ENCODE peak calls at places on chromosome 7, in four cellular contexts. G, N, B and L are unnamed samples.
A peak's percentile ranks its signal among the peaks of the same experiment; 100 is the strongest.

GRCh38 chr7:125834421-125834820 is 904.8 kb upstream of the POT1 start:
- DNase-seq in G (no peak), N (no peak), B (no peak), L (no peak)

GRCh38 chr7:13476881-13477444 is 512.5 kb downstream of the ETV1 start:
- DNase-seq in G (peak; percentile 3), N (no peak), B (no peak), L (no peak)

GRCh38 chr7:99314504-99314903 is 11.2 kb upstream of the ARPC1A start:
- DNase-seq in G (no peak), N (no peak), B (no peak), L (peak; percentile 33)

GRCh38 chr7:36617408-36617807 is 106.9 kb downstream of the AOAH start:
- DNase-seq in G (no peak), N (no peak), B (no peak), L (no peak)

GRCh38 chr7:21140622-21141021 is 287.3 kb upstream of the SP4 start:
- DNase-seq in G (no peak), N (no peak), B (no peak), L (no peak)

GRCh38 chr7:131010714-131011436 is 276.9 kb upstream of the KLF14 start:
- DNase-seq in G (no peak), N (no peak), B (peak; percentile 65), L (no peak)

GRCh38 chr7:92645531-92646061 is 55.4 kb upstream of the FAM133B start:
- DNase-seq in G (peak; percentile 25), N (peak; percentile 66), B (peak; percentile 59), L (no peak)

GRCh38 chr7:108323305-108323832 is 132.9 kb downstream of the NRCAM start:
- DNase-seq in G (no peak), N (no peak), B (no peak), L (no peak)

GRCh38 chr7:93837245-93837644 is 53.3 kb downstream of the TFPI2 start:
- DNase-seq in G (no peak), N (no peak), B (no peak), L (no peak)

GRCh38 chr7:99004781-99005500 is 126.6 kb downstream of the TRRAP start:
- DNase-seq in G (no peak), N (no peak), B (peak; percentile 58), L (no peak)

GRCh38 chr7:115471891-115472290 is 550.0 kb downstream of the MDFIC start:
- DNase-seq in G (no peak), N (no peak), B (peak; percentile 65), L (no peak)

GRCh38 chr7:152180587-152180986 is 155.1 kb downstream of the GALNT11 start:
- DNase-seq in G (no peak), N (peak; percentile 11), B (no peak), L (no peak)

GRCh38 chr7:7510814-7511213 is 24.9 kb downstream of the COL28A1 start:
- DNase-seq in G (no peak), N (no peak), B (no peak), L (no peak)

GRCh38 chr7:98754041-98754479 is 115.8 kb downstream of the TMEM130 start:
- DNase-seq in G (peak; percentile 70), N (peak; percentile 34), B (peak; percentile 48), L (no peak)

GRCh38 chr7:16004661-16005060 is 318.2 kb upstream of the MEOX2 start:
- DNase-seq in G (no peak), N (no peak), B (no peak), L (no peak)

GRCh38 chr7:11228515-11228914 is 254.8 kb downstream of the PHF14 start:
- DNase-seq in G (no peak), N (no peak), B (peak; percentile 11), L (no peak)

GRCh38 chr7:46206474-46207060 is 285.5 kb upstream of the IGFBP3 start:
- DNase-seq in G (no peak), N (no peak), B (no peak), L (no peak)

GRCh38 chr7:45872116-45873034 is 507 bp downstream of the CCDC201 start:
- DNase-seq in G (peak; percentile 56), N (peak; percentile 55), B (no peak), L (no peak)

GRCh38 chr7:17939111-17939669 is 1.1 kb downstream of the SNX13 start:
- DNase-seq in G (no peak), N (peak; percentile 11), B (peak; percentile 45), L (no peak)

GRCh38 chr7:16025696-16026095 is 339.2 kb upstream of the MEOX2 start:
- DNase-seq in G (no peak), N (no peak), B (peak; percentile 5), L (no peak)

GRCh38 chr7:46775776-46776175 is 806.1 kb downstream of the TNS3 start:
- DNase-seq in G (no peak), N (no peak), B (no peak), L (no peak)

GRCh38 chr7:21300692-21301091 is 127.2 kb upstream of the SP4 start:
- DNase-seq in G (no peak), N (no peak), B (no peak), L (no peak)

GRCh38 chr7:50335795-50336754 is 31.6 kb downstream of the IKZF1 start:
- DNase-seq in G (no peak), N (no peak), B (no peak), L (no peak)

GRCh38 chr7:69019437-69019836 is 578.8 kb upstream of the AUTS2 start:
- DNase-seq in G (no peak), N (no peak), B (no peak), L (no peak)

GRCh38 chr7:74051629-74052410 is 23.8 kb downstream of the ELN start:
- DNase-seq in G (peak; percentile 66), N (peak; percentile 63), B (no peak), L (no peak)

GRCh38 chr7:157875230-157876179 is 538.7 kb downstream of the DNAJB6 start:
- DNase-seq in G (peak; percentile 78), N (peak; percentile 79), B (no peak), L (no peak)

GRCh38 chr7:130904031-130904757 is 170.2 kb upstream of the KLF14 start:
- DNase-seq in G (no peak), N (peak; percentile 70), B (peak; percentile 97), L (peak; percentile 90)

GRCh38 chr7:108086962-108087361 is 43.2 kb downstream of the LAMB4 start:
- DNase-seq in G (no peak), N (no peak), B (no peak), L (no peak)

GRCh38 chr7:22628112-22628511 is 98.9 kb upstream of the IL6 start:
- DNase-seq in G (no peak), N (no peak), B (no peak), L (no peak)

GRCh38 chr7:106217089-106217542 is 67.7 kb downstream of the NAMPT start:
- DNase-seq in G (no peak), N (peak; percentile 66), B (peak; percentile 67), L (no peak)

GRCh38 chr7:80537091-80537490 is 25.2 kb upstream of the GNAT3 start:
- DNase-seq in G (no peak), N (no peak), B (no peak), L (no peak)

GRCh38 chr7:15684834-15685233 is 1.6 kb downstream of the MEOX2 start:
- DNase-seq in G (peak; percentile 61), N (no peak), B (no peak), L (no peak)

GRCh38 chr7:64946772-64947171 is 43.7 kb downstream of the ZNF273 start:
- DNase-seq in G (peak; percentile 53), N (peak; percentile 30), B (peak; percentile 4), L (no peak)

GRCh38 chr7:91043924-91044660 is 220.1 kb upstream of the FZD1 start:
- DNase-seq in G (no peak), N (no peak), B (no peak), L (no peak)

GRCh38 chr7:119270045-119270464 is 1002.9 kb upstream of the KCND2 start:
- DNase-seq in G (peak; percentile 89), N (peak; percentile 87), B (peak; percentile 55), L (peak; percentile 40)

GRCh38 chr7:22447759-22448158 is 52.2 kb downstream of the STEAP1B start:
- DNase-seq in G (no peak), N (no peak), B (no peak), L (no peak)

GRCh38 chr7:100966542-100967291 is 2.6 kb upstream of the MUC12 start:
- DNase-seq in G (peak; percentile 36), N (no peak), B (no peak), L (no peak)
- TF ChIP-seq EZH2 in G (peak; percentile 67), N (no peak), B (peak; percentile 92), L (peak; percentile 93)

DNA sequence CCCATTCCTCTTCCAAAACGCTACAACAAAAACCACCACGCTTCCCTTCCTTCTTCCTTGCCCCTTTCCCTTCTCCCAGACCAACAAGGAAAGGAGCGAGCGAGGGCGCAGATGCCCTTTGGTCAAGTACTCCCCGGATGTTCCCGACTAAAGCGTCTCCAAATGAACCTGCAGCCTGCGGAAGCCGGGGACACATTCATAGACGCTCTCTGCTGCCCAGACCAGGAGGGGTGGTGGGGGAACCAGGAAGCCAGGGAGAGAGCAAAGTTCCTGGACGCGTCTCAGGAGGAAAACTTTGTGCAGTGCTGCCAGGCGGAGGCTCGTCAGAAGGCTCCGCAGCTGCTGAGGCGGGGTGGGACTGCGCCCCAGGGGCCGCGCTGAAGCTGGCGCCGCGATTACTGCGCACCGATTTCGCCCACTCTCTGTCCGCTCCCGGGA is 754 bp downstream of the SEMA3D start:
- DNase-seq in G (peak; percentile 69), N (peak; percentile 78), B (peak; percentile 68), L (no peak)
- TF ChIP-seq EZH2 in G (no peak), N (no peak), B (no peak), L (no peak)

DNA sequence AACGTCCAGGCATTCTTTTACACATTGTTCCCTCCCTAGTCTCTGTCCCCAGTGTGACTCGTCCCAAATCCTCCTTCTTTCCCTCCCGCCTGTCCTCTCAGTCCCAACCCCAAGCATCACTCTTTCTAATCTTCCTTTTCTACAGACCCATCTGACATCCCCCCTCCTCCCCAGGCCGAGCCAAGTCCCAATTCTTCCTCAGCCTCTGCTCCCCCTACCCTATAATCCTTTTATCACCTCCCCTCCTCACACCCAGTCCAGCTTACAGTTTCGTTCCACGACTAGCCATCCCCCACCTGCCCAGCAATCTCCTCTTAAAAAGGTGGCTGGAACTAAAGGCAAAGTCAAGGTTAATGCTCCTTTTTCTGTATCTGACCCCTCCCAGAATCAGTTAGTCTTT is 95.1 kb downstream of the MACC1 start:
- DNase-seq in G (peak; percentile 3), N (no peak), B (no peak), L (no peak)
- TF ChIP-seq EZH2 in G (no peak), N (no peak), B (no peak), L (no peak)

DNA sequence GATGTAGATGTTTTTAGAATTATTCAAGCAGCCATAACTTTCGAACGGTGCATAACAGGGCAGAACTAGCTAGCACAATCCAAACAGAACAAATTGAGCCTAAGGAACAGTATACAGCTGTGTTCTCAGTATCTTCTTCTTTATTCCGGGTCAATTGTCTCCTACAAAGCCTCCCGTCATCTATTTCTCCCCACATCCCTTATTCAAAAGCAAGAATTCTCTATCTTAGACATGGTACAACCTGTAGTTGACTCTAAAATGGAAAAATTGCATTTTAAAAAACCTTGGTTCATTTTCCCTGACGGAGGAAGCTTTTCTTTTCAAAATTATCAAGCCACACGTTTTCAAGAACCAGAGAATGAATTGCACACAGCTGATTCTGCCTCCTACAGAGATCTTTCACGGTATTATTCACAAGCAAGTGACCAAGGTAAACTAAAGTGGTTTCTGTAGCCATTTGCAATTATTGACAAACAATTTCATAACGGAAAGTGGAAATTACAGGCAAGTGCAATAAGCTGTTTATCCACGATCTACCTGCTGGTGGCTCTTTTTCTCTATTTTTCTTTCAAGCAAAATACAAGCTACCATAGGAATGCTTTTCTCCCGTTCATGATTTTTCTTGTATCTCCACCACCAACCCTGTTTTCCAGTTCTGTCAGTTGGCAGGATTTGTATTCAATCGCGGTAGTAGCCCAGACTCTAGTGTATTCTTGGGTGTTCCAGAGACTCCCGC is 2.3 kb downstream of the GRM8 start:
- DNase-seq in G (no peak), N (no peak), B (no peak), L (no peak)
- TF ChIP-seq EZH2 in G (no peak), N (no peak), B (no peak), L (no peak)